ENCODE peak calls at places on chromosomes 11 and 22, in five cellular contexts. N, B, P, J and U are unnamed samples.

GRCh38 chr11:65124480-65125196 is 2.5 kb downstream of the MRPL49 start:
- DNase-seq in B (no peak), P (no peak), J (no peak), N (no peak), U (no peak)

GRCh38 chr11:14380947-14381555 is 22.1 kb upstream of the RRAS2 start:
- DNase-seq in J (peak), B (peak), N (peak), P (peak), U (peak)

GRCh38 chr11:134398079-134398444 is 14.0 kb downstream of the B3GAT1 start:
- DNase-seq in J (no peak), B (no peak), N (no peak), P (no peak), U (no peak)

GRCh38 chr11:22690891-22691290 is 24.5 kb downstream of the GAS2 start:
- DNase-seq in P (no peak), N (no peak), J (no peak), B (no peak), U (no peak)

GRCh38 chr22:17366830-17367229 is 2.4 kb upstream of the CECR2 start:
- DNase-seq in N (peak), J (peak), B (peak), P (no peak), U (peak)

GRCh38 chr11:7637447-7638157 is 35.7 kb downstream of the CYB5R2 start:
- DNase-seq in P (peak), N (no peak), B (no peak), J (peak), U (no peak)

GRCh38 chr11:37946155-37946766 is 1348.2 kb upstream of the RAG2 start:
- DNase-seq in B (peak), N (peak), P (peak), J (peak), U (peak)

GRCh38 chr22:29665486-29665885 is 54.3 kb upstream of the CABP7 start:
- DNase-seq in J (no peak), B (no peak), P (no peak), N (no peak), U (no peak)

GRCh38 chr22:41563051-41563711 is 2.4 kb downstream of the CSDC2 start:
- DNase-seq in J (peak), N (no peak), B (no peak), P (peak), U (peak)

GRCh38 chr11:130634981-130635473 is 186.6 kb downstream of the ADAMTS15 start:
- DNase-seq in J (peak), B (no peak), P (peak), N (no peak), U (no peak)

GRCh38 chr11:114161486-114162250 is 102.2 kb downstream of the ZBTB16 start:
- DNase-seq in J (no peak), N (no peak), P (no peak), B (no peak), U (no peak)
- H4K8ac ChIP-seq in J (no peak), N (no peak), P (no peak), B (no peak), U (no peak)

DNA sequence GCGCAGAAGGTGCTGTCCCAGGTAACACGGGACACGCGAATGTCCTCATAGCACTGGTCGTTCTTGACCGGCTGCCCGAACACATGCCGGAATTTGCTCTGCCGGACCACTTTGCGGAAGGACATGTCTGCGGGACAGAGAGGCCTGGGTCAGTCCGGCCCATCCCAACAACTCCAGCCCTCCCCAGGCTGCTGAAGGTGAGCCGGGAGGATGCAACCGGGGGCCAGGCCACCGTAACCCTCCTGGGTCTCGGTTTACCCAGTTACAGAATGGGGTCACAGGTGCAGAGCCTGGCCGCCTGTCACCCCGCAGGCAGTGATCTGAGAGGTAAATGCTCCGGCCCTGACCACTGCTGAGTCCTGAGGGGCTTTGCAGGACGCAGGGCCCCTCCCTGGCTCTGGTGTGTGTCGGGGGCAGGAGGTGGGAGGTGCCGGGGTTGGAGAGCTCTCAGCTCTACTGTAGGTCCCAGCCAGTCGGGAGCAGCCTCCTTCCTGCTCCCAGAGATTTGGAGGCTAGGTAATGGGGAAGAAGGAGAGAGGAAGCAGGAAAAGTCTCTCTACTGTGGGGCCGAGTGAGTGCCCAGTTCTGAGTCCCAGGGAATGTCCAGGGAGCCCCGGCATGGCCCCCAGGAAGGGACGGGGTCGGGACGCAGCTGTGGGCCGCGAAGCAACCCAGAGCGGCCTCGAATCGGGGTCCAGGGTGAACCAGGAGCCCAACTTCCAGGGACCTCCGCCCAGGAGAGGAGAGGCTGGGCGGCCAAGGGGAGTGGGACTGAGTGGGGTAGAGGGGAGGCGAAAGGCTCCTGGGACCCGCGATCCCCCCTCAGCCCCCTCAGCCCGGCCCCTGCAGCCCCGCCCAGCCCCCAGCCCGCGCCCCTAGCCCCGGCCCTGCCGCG is 525 bp downstream of the CORO1B start:
- DNase-seq in N (peak), P (no peak), B (no peak), J (peak), U (no peak)
- H4K8ac ChIP-seq in N (peak), P (peak), B (no peak), J (no peak), U (no peak)

GRCh38 chr22:25027552-25027951 is 75.0 kb downstream of the KIAA1671 start:
- DNase-seq in N (no peak), P (no peak), J (peak), B (no peak), U (no peak)

GRCh38 chr22:25023879-25024278 is 71.4 kb downstream of the KIAA1671 start:
- DNase-seq in N (no peak), P (no peak), J (no peak), B (no peak), U (no peak)

GRCh38 chr22:25024895-25025294 is 72.4 kb downstream of the KIAA1671 start:
- DNase-seq in N (no peak), B (no peak), P (no peak), J (no peak), U (no peak)

GRCh38 chr22:25027052-25027525 is 74.6 kb downstream of the KIAA1671 start:
- DNase-seq in N (no peak), J (no peak), P (no peak), B (no peak), U (no peak)

GRCh38 chr22:25025586-25025985 is 73.1 kb downstream of the KIAA1671 start:
- DNase-seq in J (no peak), P (no peak), N (no peak), B (no peak), U (no peak)
- H4K8ac ChIP-seq in J (no peak), P (no peak), N (no peak), B (no peak), U (no peak)

GRCh38 chr22:46983046-46983445 is 220.6 kb downstream of the TBC1D22A start:
- DNase-seq in J (no peak), P (no peak), N (no peak), B (no peak), U (no peak)

GRCh38 chr22:46982635-46983034 is 220.2 kb downstream of the TBC1D22A start:
- DNase-seq in P (no peak), B (no peak), J (no peak), N (no peak), U (no peak)

GRCh38 chr22:46985507-46985882 is 223.0 kb downstream of the TBC1D22A start:
- DNase-seq in P (no peak), B (no peak), J (no peak), N (no peak), U (no peak)

GRCh38 chr22:46984751-46985506 is 222.5 kb downstream of the TBC1D22A start:
- DNase-seq in J (no peak), P (peak), B (no peak), N (no peak), U (no peak)

GRCh38 chr22:46986788-46987187 is 224.3 kb downstream of the TBC1D22A start:
- DNase-seq in B (no peak), P (no peak), N (no peak), J (no peak), U (no peak)
- H4K8ac ChIP-seq in B (no peak), P (no peak), N (no peak), J (no peak), U (no peak)

DNA sequence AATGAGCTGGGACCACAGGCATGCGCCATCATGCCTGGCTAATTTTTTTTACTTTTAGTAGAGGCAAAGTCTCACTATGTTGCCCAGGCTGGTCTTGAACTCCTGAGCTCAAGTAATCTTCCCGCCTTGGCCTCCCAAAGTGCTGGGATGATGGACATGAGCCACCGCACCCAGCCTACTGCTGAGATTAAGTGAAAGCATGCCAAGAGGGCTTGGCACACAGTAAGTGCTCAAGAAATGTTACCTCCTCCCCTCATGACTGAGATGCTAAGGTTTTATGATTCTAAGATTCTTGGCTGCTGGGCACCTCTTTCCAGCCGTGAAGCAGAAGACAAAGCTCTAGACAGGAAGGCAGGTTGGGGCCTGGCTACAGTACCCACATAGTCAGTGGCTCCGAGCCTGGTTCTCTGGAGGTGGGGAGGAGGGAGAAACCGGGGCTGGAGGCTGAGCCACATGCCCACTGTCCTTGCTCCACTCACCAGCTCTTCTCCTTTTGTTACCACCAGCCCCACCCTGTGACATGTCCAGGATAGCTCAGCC is 12.8 kb downstream of the ARHGEF17 start:
- DNase-seq in B (no peak), P (peak), N (no peak), J (no peak), U (no peak)
- H4K8ac ChIP-seq in B (no peak), P (peak), N (no peak), J (no peak), U (no peak)